ENCODE peak calls at places on chromosomes 12 and 14, in seven cellular contexts. One of them, this sample, is unnamed.

GRCh38 chr14:97312910-97313309 is 515.7 kb downstream of the VRK1 start:
- DNase-seq in OCI-LY7: no peak
- DNase-seq in IMR-90: no peak
- DNase-seq in DND-41: no peak
- DNase-seq in adrenal gland: no peak
- DNase-seq in tibial artery: no peak
- DNase-seq in left ventricle myocardium inferior: no peak
- DNase-seq in this sample: no peak

GRCh38 chr14:77186911-77187648 is 5.5 kb downstream of the TMEM63C start:
- DNase-seq in left ventricle myocardium inferior: no peak
- DNase-seq in OCI-LY7: no peak
- DNase-seq in IMR-90: peak; percentile 26
- DNase-seq in adrenal gland: peak; percentile 82
- DNase-seq in DND-41: no peak
- DNase-seq in tibial artery: no peak
- DNase-seq in this sample: no peak

GRCh38 chr14:33692762-33693161 is 258.1 kb downstream of the EGLN3 start:
- DNase-seq in adrenal gland: no peak
- DNase-seq in DND-41: no peak
- DNase-seq in IMR-90: peak; percentile 24
- DNase-seq in left ventricle myocardium inferior: no peak
- DNase-seq in tibial artery: no peak
- DNase-seq in OCI-LY7: no peak
- DNase-seq in this sample: no peak

GRCh38 chr14:57060276-57060956 is 208.3 kb downstream of the EXOC5 start:
- DNase-seq in DND-41: no peak
- DNase-seq in IMR-90: no peak
- DNase-seq in OCI-LY7: no peak
- DNase-seq in adrenal gland: no peak
- DNase-seq in left ventricle myocardium inferior: no peak
- DNase-seq in tibial artery: no peak
- DNase-seq in this sample: no peak

GRCh38 chr14:83470466-83470865 is 1936.8 kb upstream of the SEL1L start:
- DNase-seq in OCI-LY7: no peak
- DNase-seq in DND-41: no peak
- DNase-seq in adrenal gland: no peak
- DNase-seq in tibial artery: no peak
- DNase-seq in IMR-90: no peak
- DNase-seq in left ventricle myocardium inferior: no peak
- DNase-seq in this sample: no peak

GRCh38 chr14:104677506-104678332 is 11.7 kb upstream of the INF2 start:
- DNase-seq in DND-41: peak; percentile 90
- DNase-seq in IMR-90: peak; percentile 81
- DNase-seq in adrenal gland: peak; percentile 84
- DNase-seq in OCI-LY7: peak; percentile 57
- DNase-seq in tibial artery: peak; percentile 82
- DNase-seq in left ventricle myocardium inferior: peak; percentile 82
- DNase-seq in this sample: peak; percentile 41

GRCh38 chr12:100554608-100555077 is 18.8 kb upstream of the GAS2L3 start:
- DNase-seq in left ventricle myocardium inferior: no peak
- DNase-seq in DND-41: peak; percentile 8
- DNase-seq in IMR-90: peak; percentile 90
- DNase-seq in OCI-LY7: peak; percentile 59
- DNase-seq in adrenal gland: peak; percentile 48
- DNase-seq in tibial artery: no peak
- DNase-seq in this sample: peak; percentile 10

GRCh38 chr12:5487971-5488955 is 56.4 kb downstream of the NTF3 start:
- DNase-seq in IMR-90: peak; percentile 89
- DNase-seq in DND-41: no peak
- DNase-seq in tibial artery: no peak
- DNase-seq in left ventricle myocardium inferior: no peak
- DNase-seq in adrenal gland: no peak
- DNase-seq in OCI-LY7: no peak
- DNase-seq in this sample: no peak

GRCh38 chr14:93173943-93174395 is 10.7 kb downstream of the MOAP1 start:
- DNase-seq in IMR-90: peak; percentile 22
- DNase-seq in OCI-LY7: no peak
- DNase-seq in tibial artery: no peak
- DNase-seq in DND-41: no peak
- DNase-seq in adrenal gland: peak; percentile 62
- DNase-seq in left ventricle myocardium inferior: no peak
- DNase-seq in this sample: no peak

GRCh38 chr12:11705010-11705409 is 55.5 kb downstream of the ETV6 start:
- DNase-seq in OCI-LY7: no peak
- DNase-seq in DND-41: no peak
- DNase-seq in adrenal gland: peak; percentile 69
- DNase-seq in tibial artery: no peak
- DNase-seq in left ventricle myocardium inferior: no peak
- DNase-seq in IMR-90: peak; percentile 97
- DNase-seq in this sample: no peak

GRCh38 chr14:74348735-74349463 is 628 bp downstream of the VRTN start:
- DNase-seq in adrenal gland: no peak
- DNase-seq in DND-41: no peak
- DNase-seq in tibial artery: no peak
- DNase-seq in IMR-90: no peak
- DNase-seq in left ventricle myocardium inferior: no peak
- DNase-seq in OCI-LY7: no peak
- DNase-seq in this sample: no peak
- H3K4me3 ChIP-seq in adrenal gland: no peak overlapping the region
- H3K4me3 ChIP-seq in DND-41: no peak overlapping the region
- H3K4me3 ChIP-seq in tibial artery: no peak overlapping the region
- H3K4me3 ChIP-seq in IMR-90: no peak overlapping the region
- H3K4me3 ChIP-seq in left ventricle myocardium inferior: no peak overlapping the region
- H3K4me3 ChIP-seq in OCI-LY7: no peak overlapping the region
- H3K4me3 ChIP-seq in this sample: no peak overlapping the region

DNA sequence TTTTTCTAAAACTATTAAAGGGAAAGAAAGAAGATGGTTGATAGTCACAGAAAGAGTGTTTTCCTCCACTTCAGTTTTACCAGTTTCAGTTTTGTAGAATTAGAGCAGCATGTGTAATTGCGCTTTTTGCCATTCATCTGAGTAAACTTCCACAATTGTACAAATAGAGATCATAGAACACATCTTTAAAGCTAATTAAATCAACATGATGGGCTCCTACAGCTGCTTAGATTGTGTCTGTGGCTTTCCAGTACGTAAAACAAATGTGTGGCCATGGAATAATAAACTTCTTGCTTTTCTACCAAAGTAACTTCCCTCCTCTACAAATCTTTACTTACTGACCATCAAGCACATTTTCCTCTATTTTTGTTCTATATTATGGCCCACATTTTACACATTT is 84.2 kb upstream of the LRIG3 start:
- DNase-seq in IMR-90: peak; percentile 0
- DNase-seq in DND-41: no peak
- DNase-seq in tibial artery: no peak
- DNase-seq in adrenal gland: no peak
- DNase-seq in left ventricle myocardium inferior: no peak
- DNase-seq in OCI-LY7: no peak
- DNase-seq in this sample: no peak
- H3K27ac ChIP-seq in IMR-90: no peak overlapping the region
- H3K27ac ChIP-seq in DND-41: no peak overlapping the region
- H3K27ac ChIP-seq in tibial artery: no peak overlapping the region
- H3K27ac ChIP-seq in adrenal gland: no peak overlapping the region
- H3K27ac ChIP-seq in left ventricle myocardium inferior: no peak overlapping the region
- H3K27ac ChIP-seq in OCI-LY7: no peak overlapping the region
- H3K27ac ChIP-seq in this sample: no peak overlapping the region

GRCh38 chr12:71090971-71091370 is 66.8 kb downstream of the TSPAN8 start:
- DNase-seq in DND-41: no peak
- DNase-seq in OCI-LY7: no peak
- DNase-seq in IMR-90: no peak
- DNase-seq in left ventricle myocardium inferior: no peak
- DNase-seq in tibial artery: no peak
- DNase-seq in adrenal gland: no peak
- DNase-seq in this sample: no peak

DNA sequence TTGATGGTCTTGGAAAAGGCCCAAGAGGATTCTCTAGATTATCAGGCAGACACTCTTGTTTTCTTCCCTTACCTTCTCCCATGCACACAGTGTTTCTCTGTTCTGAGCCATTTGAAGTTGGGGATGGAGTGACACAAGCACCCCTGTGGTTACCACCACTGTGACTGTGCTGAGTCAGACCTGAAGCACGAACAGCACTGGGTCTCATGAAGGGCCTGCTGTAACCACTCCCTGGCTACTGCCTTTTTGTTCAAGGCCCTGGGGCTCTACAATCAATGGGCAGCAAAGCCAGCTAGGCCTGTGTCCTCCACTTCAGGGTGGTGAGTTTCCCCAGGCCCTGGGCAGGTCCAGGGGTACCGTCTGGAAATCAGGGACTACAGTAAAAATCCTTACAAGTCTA is 65.5 kb downstream of the TSPAN8 start:
- DNase-seq in OCI-LY7: no peak
- DNase-seq in left ventricle myocardium inferior: no peak
- DNase-seq in IMR-90: peak; percentile 0
- DNase-seq in tibial artery: no peak
- DNase-seq in DND-41: no peak
- DNase-seq in adrenal gland: no peak
- DNase-seq in this sample: no peak
- H3K4me3 ChIP-seq in OCI-LY7: no peak overlapping the region
- H3K4me3 ChIP-seq in left ventricle myocardium inferior: no peak overlapping the region
- H3K4me3 ChIP-seq in IMR-90: no peak overlapping the region
- H3K4me3 ChIP-seq in tibial artery: no peak overlapping the region
- H3K4me3 ChIP-seq in DND-41: no peak overlapping the region
- H3K4me3 ChIP-seq in adrenal gland: no peak overlapping the region
- H3K4me3 ChIP-seq in this sample: no peak overlapping the region

GRCh38 chr12:94791933-94792332 is 141.6 kb upstream of the TMCC3 start:
- DNase-seq in DND-41: no peak
- DNase-seq in OCI-LY7: no peak
- DNase-seq in tibial artery: no peak
- DNase-seq in adrenal gland: no peak
- DNase-seq in left ventricle myocardium inferior: no peak
- DNase-seq in IMR-90: no peak
- DNase-seq in this sample: no peak

GRCh38 chr12:94795520-94795919 is 145.2 kb upstream of the TMCC3 start:
- DNase-seq in adrenal gland: no peak
- DNase-seq in IMR-90: peak; percentile 53
- DNase-seq in left ventricle myocardium inferior: no peak
- DNase-seq in OCI-LY7: no peak
- DNase-seq in DND-41: no peak
- DNase-seq in tibial artery: no peak
- DNase-seq in this sample: no peak

GRCh38 chr12:94792690-94793089 is 142.3 kb upstream of the TMCC3 start:
- DNase-seq in adrenal gland: no peak
- DNase-seq in DND-41: no peak
- DNase-seq in IMR-90: peak; percentile 5
- DNase-seq in tibial artery: no peak
- DNase-seq in left ventricle myocardium inferior: peak; percentile 20
- DNase-seq in OCI-LY7: no peak
- DNase-seq in this sample: no peak

GRCh38 chr12:94795053-94795452 is 144.7 kb upstream of the TMCC3 start:
- DNase-seq in adrenal gland: no peak
- DNase-seq in DND-41: peak; percentile 68
- DNase-seq in tibial artery: no peak
- DNase-seq in left ventricle myocardium inferior: no peak
- DNase-seq in OCI-LY7: peak; percentile 55
- DNase-seq in IMR-90: no peak
- DNase-seq in this sample: no peak

DNA sequence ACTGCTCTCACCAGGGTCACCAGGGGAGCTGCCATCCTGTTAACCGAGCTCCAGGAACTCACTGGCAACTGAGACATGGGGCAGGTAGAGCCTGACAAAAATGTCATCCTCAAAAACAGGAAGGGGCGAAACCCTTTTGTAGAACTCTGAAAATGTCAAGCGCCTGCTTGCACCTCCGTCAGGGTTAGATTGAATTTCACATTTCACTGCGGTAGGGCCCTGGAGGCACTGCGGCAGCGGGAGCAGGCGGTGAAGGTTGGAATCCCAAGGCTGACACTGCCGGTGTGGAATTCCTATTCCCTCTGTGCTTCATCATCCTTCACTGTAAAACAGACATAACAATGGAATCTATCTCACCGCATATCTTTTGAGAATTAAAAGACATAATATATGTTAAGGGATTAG is 142.8 kb upstream of the TMCC3 start:
- DNase-seq in left ventricle myocardium inferior: no peak
- DNase-seq in DND-41: no peak
- DNase-seq in adrenal gland: no peak
- DNase-seq in IMR-90: peak; percentile 4
- DNase-seq in tibial artery: no peak
- DNase-seq in OCI-LY7: no peak
- DNase-seq in this sample: no peak
- H3K27ac ChIP-seq in left ventricle myocardium inferior: no peak overlapping the region
- H3K27ac ChIP-seq in DND-41: no peak overlapping the region
- H3K27ac ChIP-seq in adrenal gland: no peak overlapping the region
- H3K27ac ChIP-seq in IMR-90: no peak overlapping the region
- H3K27ac ChIP-seq in tibial artery: no peak overlapping the region
- H3K27ac ChIP-seq in OCI-LY7: no peak overlapping the region
- H3K27ac ChIP-seq in this sample: no peak overlapping the region

DNA sequence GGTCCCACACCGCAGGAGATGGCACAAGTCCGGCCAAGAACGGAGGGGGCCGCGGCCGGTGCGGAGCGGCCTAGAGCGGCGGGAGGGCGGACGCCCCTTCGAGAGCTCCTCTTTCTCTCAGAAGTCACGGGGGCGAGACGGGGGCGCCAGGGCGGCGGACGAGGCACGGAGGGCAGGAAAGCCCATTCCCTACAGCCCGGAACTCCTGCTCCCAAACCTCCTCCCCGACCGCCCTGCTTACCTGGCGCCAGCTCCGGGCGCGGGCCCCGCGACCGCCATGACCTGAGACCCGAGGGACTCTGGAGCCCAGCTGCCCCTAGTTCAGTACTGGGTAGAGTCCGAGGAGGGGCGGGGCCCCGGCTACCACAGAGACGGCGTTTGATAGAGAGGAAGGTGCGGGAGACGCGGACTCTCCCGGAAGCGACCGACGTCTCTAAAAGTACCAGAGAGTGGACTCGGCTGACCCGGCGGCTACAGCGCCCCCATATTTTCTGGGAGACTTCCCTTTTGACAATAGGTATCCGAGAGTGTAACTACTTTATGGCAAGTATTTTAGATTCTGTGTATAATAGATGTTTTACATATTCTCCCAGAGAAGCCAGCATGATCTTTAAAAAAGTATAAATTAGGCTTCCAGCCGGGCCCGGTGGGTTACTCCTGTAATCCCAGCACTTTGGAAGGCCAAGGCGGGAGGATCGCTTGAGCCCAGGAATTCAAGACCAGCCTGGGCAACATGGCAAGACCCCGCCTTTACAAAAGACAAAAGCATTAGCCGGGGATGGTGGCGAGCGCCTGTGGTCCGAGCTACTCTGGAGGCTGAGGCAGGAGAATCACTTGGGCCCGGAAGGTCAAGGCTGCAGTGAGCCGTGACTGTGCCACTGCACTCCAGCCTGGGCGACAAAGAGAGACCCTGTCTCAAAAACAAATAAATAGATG is at the start of gene ABCD4:
- DNase-seq in adrenal gland: peak; percentile 95
- DNase-seq in tibial artery: peak; percentile 97
- DNase-seq in OCI-LY7: peak; percentile 94
- DNase-seq in DND-41: peak; percentile 88
- DNase-seq in left ventricle myocardium inferior: peak; percentile 95
- DNase-seq in IMR-90: peak; percentile 87
- DNase-seq in this sample: peak; percentile 72
- H3K4me3 ChIP-seq in adrenal gland: peak within 1 kb of the TSS; percentile 98
- H3K4me3 ChIP-seq in tibial artery: peak within 1 kb of the TSS; percentile 79
- H3K4me3 ChIP-seq in OCI-LY7: peak within 1 kb of the TSS; percentile 86
- H3K4me3 ChIP-seq in DND-41: peak within 1 kb of the TSS; percentile 68
- H3K4me3 ChIP-seq in left ventricle myocardium inferior: peak within 1 kb of the TSS; percentile 98
- H3K4me3 ChIP-seq in IMR-90: peak within 1 kb of the TSS; percentile 84
- H3K4me3 ChIP-seq in this sample: peak within 1 kb of the TSS; percentile 74